ENCODE peak calls at places on chromosomes 4 and X, in six cellular contexts. N is uterus, K is dorsolateral prefrontal cortex, Y is RWPE1, D is esophagus muscularis mucosa, J is prostate gland. Q is an unnamed sample.

GRCh38 chrX:95675794-95676193 is 1008.8 kb upstream of the DIAPH2 start:
- DNase-seq in K (no peak), Y (no peak), N (no peak), J (peak; percentile 5), D (no peak), Q (no peak)

GRCh38 chrX:111652719-111653118 is 28.3 kb upstream of the ALG13 start:
- DNase-seq in J (no peak), N (no peak), K (no peak), Y (no peak), D (no peak), Q (no peak)

GRCh38 chr4:75708218-75708691 is 16.1 kb upstream of the USO1 start:
- DNase-seq in N (no peak), K (no peak), Y (no peak), D (no peak), J (no peak), Q (no peak)

GRCh38 chr4:27692098-27692679 is 831.5 kb downstream of the STIM2 start:
- DNase-seq in N (no peak), D (no peak), K (no peak), J (no peak), Y (peak; percentile 8), Q (no peak)

GRCh38 chrX:9786839-9787635 is 808 bp downstream of the SHROOM2 start:
- DNase-seq in D (no peak), J (no peak), Y (no peak), N (no peak), K (no peak), Q (no peak)

GRCh38 chr4:151409470-151410313 is 716 bp downstream of the FHIP1A start:
- DNase-seq in J (peak; percentile 62), D (no peak), K (no peak), Y (peak; percentile 41), N (peak; percentile 17), Q (no peak)

GRCh38 chr4:148415500-148415899 is 26.7 kb downstream of the NR3C2 start:
- DNase-seq in D (no peak), N (no peak), K (no peak), Y (no peak), J (no peak), Q (no peak)

GRCh38 chr4:124459922-124460301 is 252.6 kb downstream of the ANKRD50 start:
- DNase-seq in D (no peak), Y (no peak), J (no peak), N (no peak), K (no peak), Q (no peak)

GRCh38 chr4:76611611-76612010 is 176.6 kb downstream of the SHROOM3 start:
- DNase-seq in N (no peak), D (no peak), K (no peak), Y (no peak), J (peak; percentile 89), Q (peak; percentile 77)

GRCh38 chr4:159009521-159009920 is 93.4 kb upstream of the RAPGEF2 start:
- DNase-seq in Y (no peak), J (no peak), D (no peak), N (no peak), K (no peak), Q (no peak)

GRCh38 chrX:39896951-39897740 is 200.6 kb downstream of the BCOR start:
- DNase-seq in J (peak; percentile 48), N (peak; percentile 28), D (no peak), Y (peak; percentile 71), K (no peak), Q (peak; percentile 30)

GRCh38 chr4:140309124-140309870 is 64.1 kb upstream of the SCOC start:
- DNase-seq in J (no peak), D (no peak), K (no peak), N (no peak), Y (no peak), Q (no peak)

GRCh38 chr4:80172203-80172602 is 25.1 kb upstream of the PRDM8 start:
- DNase-seq in J (no peak), Y (no peak), N (no peak), K (no peak), D (no peak), Q (no peak)

GRCh38 chr4:106601519-106601918 is 232.9 kb upstream of the GIMD1 start:
- DNase-seq in N (no peak), Y (no peak), K (no peak), J (no peak), D (no peak), Q (no peak)

GRCh38 chrX:141936080-141936479 is 32.4 kb downstream of the MAGEC1 start:
- DNase-seq in N (no peak), Y (no peak), J (no peak), K (no peak), D (no peak), Q (no peak)

GRCh38 chrX:134622056-134622812 is 36.0 kb downstream of the PLAC1 start:
- DNase-seq in N (no peak), Y (peak; percentile 83), D (no peak), K (no peak), J (no peak), Q (no peak)

GRCh38 chrX:84907324-84907946 is 96.2 kb upstream of the APOOL start:
- DNase-seq in J (no peak), N (no peak), Y (peak; percentile 0), K (no peak), D (no peak), Q (no peak)

GRCh38 chrX:65596270-65596669 is 61.7 kb upstream of the LAS1L start:
- DNase-seq in D (no peak), J (no peak), Y (no peak), K (no peak), N (no peak), Q (peak; percentile 28)

GRCh38 chrX:568341-568740 is 62.2 kb upstream of the SHOX start:
- DNase-seq in N (no peak), D (no peak), J (no peak), K (no peak), Y (no peak), Q (no peak)

GRCh38 chr4:76723373-76723772 is 174.6 kb downstream of the SOWAHB start:
- DNase-seq in Y (no peak), D (no peak), J (no peak), K (no peak), N (no peak), Q (no peak)

GRCh38 chrX:110425222-110425621 is 66.6 kb downstream of the RTL9 start:
- DNase-seq in N (no peak), K (no peak), Y (no peak), D (no peak), J (no peak), Q (no peak)

GRCh38 chrX:40245411-40246140 is 147.8 kb upstream of the BCOR start:
- DNase-seq in K (no peak), J (no peak), N (peak; percentile 42), Y (no peak), D (no peak), Q (peak; percentile 20)

GRCh38 chr4:37588150-37588549 is 98.0 kb downstream of the RELL1 start:
- DNase-seq in Y (no peak), D (no peak), K (no peak), J (no peak), N (no peak), Q (no peak)

GRCh38 chr4:56760194-56760593 is 61.3 kb downstream of the SPINK2 start:
- DNase-seq in J (no peak), N (no peak), D (no peak), K (no peak), Y (no peak), Q (no peak)

GRCh38 chr4:106496066-106496465 is 127.5 kb upstream of the GIMD1 start:
- DNase-seq in D (no peak), N (no peak), J (no peak), Y (no peak), K (no peak), Q (no peak)

GRCh38 chrX:437636-438390 is 51.1 kb upstream of the PPP2R3B start:
- DNase-seq in D (no peak), Y (peak; percentile 17), J (no peak), N (no peak), K (no peak), Q (no peak)

GRCh38 chr4:26173619-26174018 is 147.2 kb upstream of the RBPJ start:
- DNase-seq in N (no peak), D (no peak), Y (no peak), J (no peak), K (no peak), Q (no peak)

GRCh38 chrX:138775501-138775900 is 64.0 kb upstream of the FGF13 start:
- DNase-seq in J (no peak), K (no peak), D (no peak), N (no peak), Y (peak; percentile 7), Q (no peak)

GRCh38 chrX:14712096-14712495 is 160.8 kb downstream of the FANCB start:
- DNase-seq in Y (no peak), K (no peak), D (no peak), N (no peak), J (no peak), Q (no peak)

GRCh38 chr4:73508651-73509050 is 27.1 kb downstream of the AFM start:
- DNase-seq in K (no peak), D (no peak), J (no peak), N (no peak), Y (no peak), Q (no peak)

GRCh38 chr4:78766026-78766425 is 10.1 kb upstream of the BMP2K start:
- DNase-seq in J (no peak), K (no peak), D (no peak), N (no peak), Y (no peak), Q (no peak)

GRCh38 chrX:131792789-131793462 is 230.2 kb upstream of the STK26 start:
- DNase-seq in N (peak; percentile 89), D (no peak), J (no peak), K (peak; percentile 89), Y (peak; percentile 16), Q (no peak)

GRCh38 chr4:139154538-139154937 is 22.5 kb downstream of the ELF2 start:
- DNase-seq in K (no peak), Y (no peak), J (no peak), D (no peak), N (no peak), Q (no peak)

DNA sequence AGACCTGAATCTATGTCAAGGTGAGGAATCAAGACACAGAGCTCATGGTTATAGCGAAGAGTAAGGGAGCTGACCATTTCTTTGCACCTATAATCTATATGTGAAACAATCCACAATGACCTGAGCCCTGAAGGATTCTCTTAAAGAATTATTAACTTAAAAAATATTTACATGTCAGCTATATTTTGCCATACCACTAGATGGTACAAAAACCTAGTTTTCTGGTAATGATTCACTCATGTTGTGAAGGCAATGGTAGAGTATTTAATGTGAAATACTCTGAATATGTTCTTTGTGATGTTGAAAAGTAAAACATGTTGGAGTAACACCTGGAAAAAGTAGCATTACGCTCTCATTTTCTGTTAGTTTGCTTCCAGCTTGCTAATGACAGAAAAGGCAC is 40.0 kb downstream of the VGLL1 start:
- DNase-seq in Y (no peak), K (no peak), N (no peak), D (no peak), J (no peak), Q (no peak)
- TF ChIP-seq CTCF in Y (no peak), K (no peak), N (no peak), D (no peak), J (no peak), Q (no peak)

GRCh38 chr4:15416357-15417327 is 11.2 kb upstream of the C1QTNF7 start:
- DNase-seq in N (no peak), Y (no peak), D (peak; percentile 86), J (no peak), K (no peak), Q (no peak)
- H3K27ac ChIP-seq in N (no peak overlapping the region), Y (no peak overlapping the region), D (peak overlapping the region; percentile 6), J (no peak overlapping the region), K (no peak overlapping the region), Q (peak overlapping the region; percentile 75)

GRCh38 chr4:116150152-116150551 is 935.2 kb downstream of the TRAM1L1 start:
- DNase-seq in J (no peak), D (no peak), K (no peak), N (no peak), Y (no peak), Q (no peak)
- TF ChIP-seq CTCF in J (no peak), D (no peak), K (no peak), N (no peak), Y (no peak), Q (no peak)

GRCh38 chrX:74179936-74180454 is 124.0 kb upstream of the ZCCHC13 start:
- DNase-seq in J (no peak), Y (no peak), D (no peak), N (no peak), K (no peak), Q (no peak)
- H3K27ac ChIP-seq in J (no peak overlapping the region), Y (no peak overlapping the region), D (no peak overlapping the region), N (no peak overlapping the region), K (no peak overlapping the region), Q (no peak overlapping the region)